ENCODE peak calls at places on chromosomes 16 and 17, in six cellular contexts. P is NCI-H226, H is neural progenitor cell, G is dorsolateral prefrontal cortex, K is epithelial cell of esophagus, X is T47D. Q is an unnamed sample.

GRCh38 chr16:58261263-58261662 is 33.6 kb downstream of the PRSS54 start:
- DNase-seq in X (no peak), H (no peak), P (no peak), K (no peak), G (no peak), Q (no peak)

GRCh38 chr16:17149904-17150483 is 320.8 kb downstream of the XYLT1 start:
- DNase-seq in H (peak; percentile 77), K (no peak), X (peak; percentile 83), G (no peak), P (no peak), Q (no peak)

GRCh38 chr17:68821860-68822693 is 133.1 kb downstream of the ABCA8 start:
- DNase-seq in G (no peak), P (peak; percentile 78), H (no peak), K (peak; percentile 88), X (no peak), Q (no peak)

GRCh38 chr17:62703776-62704380 is 76.4 kb downstream of the MRC2 start:
- DNase-seq in X (peak; percentile 72), G (peak; percentile 91), P (peak; percentile 52), H (peak; percentile 92), K (peak; percentile 76), Q (peak; percentile 45)

GRCh38 chr17:41211845-41212466 is 14.5 kb upstream of the KRTAP9-2 start:
- DNase-seq in G (no peak), K (peak; percentile 80), P (no peak), H (no peak), X (no peak), Q (no peak)

GRCh38 chr16:59593256-59593655 is 859.1 kb upstream of the GOT2 start:
- DNase-seq in X (no peak), G (no peak), H (no peak), P (no peak), K (peak; percentile 72), Q (no peak)

GRCh38 chr17:17164676-17165075 is 41.5 kb downstream of the PLD6 start:
- DNase-seq in G (no peak), H (no peak), P (no peak), K (no peak), X (no peak), Q (no peak)

GRCh38 chr16:17470002-17470870 is 524 bp downstream of the XYLT1 start:
- DNase-seq in H (peak; percentile 31), G (no peak), X (no peak), K (peak; percentile 1), P (no peak), Q (no peak)

GRCh38 chr16:709651-710499 is 4.3 kb upstream of the FBXL16 start:
- DNase-seq in G (peak; percentile 92), K (peak; percentile 68), P (peak; percentile 48), H (peak; percentile 83), X (peak; percentile 57), Q (peak; percentile 90)

GRCh38 chr16:77289331-77289809 is 90.2 kb downstream of the SYCE1L start:
- DNase-seq in P (peak; percentile 62), H (no peak), X (no peak), K (peak; percentile 52), G (no peak), Q (no peak)

GRCh38 chr16:10868562-10869469 is 8.2 kb upstream of the CIITA start:
- DNase-seq in H (no peak), X (no peak), K (no peak), G (no peak), P (no peak), Q (no peak)

GRCh38 chr16:86505899-86506864 is 4.1 kb upstream of the FOXF1 start:
- DNase-seq in P (no peak), G (no peak), K (no peak), H (no peak), X (no peak), Q (no peak)

GRCh38 chr16:81442909-81443687 is 1.5 kb upstream of the CMIP start:
- DNase-seq in G (no peak), K (no peak), H (no peak), P (no peak), X (no peak), Q (no peak)

GRCh38 chr17:2262146-2262587 is 41.4 kb downstream of the SMG6 start:
- DNase-seq in P (peak; percentile 76), G (no peak), X (no peak), H (no peak), K (peak; percentile 78), Q (no peak)

GRCh38 chr17:45413498-45413923 is 19.2 kb downstream of the ARHGAP27 start:
- DNase-seq in X (no peak), P (no peak), K (no peak), H (no peak), G (peak; percentile 60), Q (no peak)

GRCh38 chr17:8062807-8063483 is 24.1 kb downstream of the ALOX15B start:
- DNase-seq in K (no peak), X (no peak), H (no peak), P (no peak), G (no peak), Q (no peak)

GRCh38 chr17:76174072-76174471 is 33.0 kb upstream of the FOXJ1 start:
- DNase-seq in G (no peak), K (no peak), X (peak; percentile 76), H (no peak), P (no peak), Q (no peak)

GRCh38 chr17:36993227-36993626 is 44.5 kb downstream of the AATF start:
- DNase-seq in K (no peak), G (no peak), X (no peak), H (no peak), P (no peak), Q (no peak)

GRCh38 chr17:68424861-68425260 is 32.4 kb downstream of the WIPI1 start:
- DNase-seq in X (peak; percentile 89), K (peak; percentile 65), H (peak; percentile 1), G (no peak), P (no peak), Q (no peak)

GRCh38 chr17:11135819-11136218 is 105.2 kb upstream of the SHISA6 start:
- DNase-seq in X (no peak), G (no peak), K (no peak), H (no peak), P (no peak), Q (no peak)

GRCh38 chr17:43723697-43724359 is 34.8 kb downstream of the SOST start:
- DNase-seq in X (no peak), P (peak; percentile 42), K (peak; percentile 56), H (no peak), G (no peak), Q (no peak)

GRCh38 chr17:8707232-8707590 is 37.4 kb downstream of the CCDC42 start:
- DNase-seq in P (no peak), X (no peak), G (no peak), K (no peak), H (no peak), Q (no peak)

GRCh38 chr17:62680541-62681052 is 53.1 kb downstream of the MRC2 start:
- DNase-seq in K (peak; percentile 55), X (no peak), G (no peak), H (no peak), P (no peak), Q (no peak)

GRCh38 chr16:11094838-11095565 is 150.6 kb downstream of the CLEC16A start:
- DNase-seq in X (no peak), K (no peak), G (no peak), P (no peak), H (no peak), Q (no peak)

GRCh38 chr16:6231351-6231750 is 1101.3 kb upstream of the RBFOX1 start:
- DNase-seq in K (no peak), H (no peak), G (no peak), X (no peak), P (no peak), Q (no peak)

GRCh38 chr17:50196826-50197225 is 4.6 kb downstream of the COL1A1 start:
- DNase-seq in G (no peak), H (no peak), P (no peak), X (no peak), K (no peak), Q (no peak)

GRCh38 chr17:78865682-78866390 is 25.2 kb upstream of the USP36 start:
- DNase-seq in P (peak; percentile 29), G (peak; percentile 90), H (peak; percentile 88), X (peak; percentile 92), K (peak; percentile 71), Q (peak; percentile 69)

GRCh38 chr16:67530013-67530939 is 1.6 kb downstream of the RIPOR1 start:
- DNase-seq in P (peak; percentile 91), H (peak; percentile 59), K (no peak), G (peak; percentile 81), X (peak; percentile 40), Q (peak; percentile 47)

GRCh38 chr17:63609820-63610573 is 9.3 kb downstream of the TACO1 start:
- DNase-seq in K (no peak), P (no peak), G (no peak), H (no peak), X (no peak), Q (no peak)

GRCh38 chr16:85428168-85428898 is 184.8 kb upstream of the GSE1 start:
- DNase-seq in G (peak; percentile 58), X (peak; percentile 80), P (no peak), K (peak; percentile 47), H (peak; percentile 60), Q (no peak)

GRCh38 chr17:2259769-2260536 is 43.6 kb downstream of the SMG6 start:
- DNase-seq in H (no peak), G (no peak), P (no peak), K (no peak), X (no peak), Q (no peak)

GRCh38 chr17:12983986-12984932 is 33.6 kb downstream of the ELAC2 start:
- DNase-seq in H (no peak), K (no peak), X (no peak), P (peak; percentile 24), G (no peak), Q (peak; percentile 65)

GRCh38 chr16:51989637-51990230 is 557.2 kb downstream of the TOX3 start:
- DNase-seq in H (no peak), P (no peak), K (peak; percentile 76), X (no peak), G (no peak), Q (no peak)

GRCh38 chr17:13154403-13154802 is 136.6 kb upstream of the ELAC2 start:
- DNase-seq in G (no peak), P (no peak), H (no peak), K (no peak), X (no peak), Q (no peak)

GRCh38 chr17:40122944-40123810 is 1.4 kb downstream of the MSL1 start:
- DNase-seq in X (peak; percentile 70), P (no peak), H (peak; percentile 89), G (peak; percentile 68), K (peak; percentile 44), Q (peak; percentile 41)

GRCh38 chr16:56814537-56815432 is 50.2 kb upstream of the SLC12A3 start:
- DNase-seq in X (peak; percentile 87), K (peak; percentile 26), P (no peak), H (peak; percentile 44), G (no peak), Q (no peak)

GRCh38 chr16:52773026-52773425 is 226.1 kb upstream of the TOX3 start:
- DNase-seq in X (no peak), P (no peak), H (no peak), K (no peak), G (no peak), Q (no peak)

GRCh38 chr16:66547101-66547989 is 2.6 kb downstream of the TK2 start:
- DNase-seq in K (no peak), P (no peak), G (no peak), X (no peak), H (no peak), Q (no peak)

GRCh38 chr16:84448444-84448843 is 56.0 kb downstream of the MEAK7 start:
- DNase-seq in X (no peak), G (no peak), P (no peak), K (no peak), H (no peak), Q (no peak)

GRCh38 chr17:79752175-79752574 is 21.4 kb downstream of the ENPP7 start:
- DNase-seq in H (no peak), X (no peak), G (no peak), P (no peak), K (no peak), Q (no peak)